ENCODE peak calls at places on chromosomes 7 and 10, in nine cellular contexts. L, T, N, W, H, Z, Q, R and Y are unnamed samples.
A peak's percentile ranks its signal among the peaks of the same experiment; 100 is the strongest.

GRCh38 chr10:116168329-116168728 is 104.7 kb downstream of the GFRA1 start:
- DNase-seq in W (no peak), Q (no peak), T (no peak), R (no peak), H (no peak), Z (no peak), L (no peak), N (no peak), Y (no peak)

GRCh38 chr7:74203157-74203556 is 6.6 kb upstream of the LAT2 start:
- DNase-seq in W (no peak), L (peak; percentile 40), N (peak; percentile 38), Q (no peak), T (no peak), Z (peak; percentile 46), H (peak; percentile 44), R (no peak), Y (peak; percentile 91)

GRCh38 chr10:101363850-101364400 is 10.0 kb downstream of the BTRC start:
- DNase-seq in H (no peak), L (no peak), R (no peak), Q (no peak), Z (no peak), W (no peak), T (no peak), N (no peak), Y (no peak)

GRCh38 chr10:58743466-58744115 is 230.9 kb downstream of the BICC1 start:
- DNase-seq in W (no peak), L (no peak), Q (no peak), H (no peak), R (no peak), N (no peak), T (no peak), Z (no peak), Y (no peak)

GRCh38 chr10:68179016-68179415 is 52.9 kb downstream of the ATOH7 start:
- DNase-seq in T (no peak), R (no peak), L (no peak), W (no peak), H (no peak), Z (no peak), N (no peak), Q (no peak), Y (no peak)

GRCh38 chr7:28958235-28958945 is at the start of gene TRIL:
- DNase-seq in Z (peak; percentile 37), N (peak; percentile 54), H (no peak), L (peak; percentile 48), Q (no peak), W (peak; percentile 61), T (peak; percentile 85), R (peak; percentile 11), Y (no peak)

GRCh38 chr10:75405201-75406143 is 3.9 kb upstream of the ZNF503 start:
- DNase-seq in Z (no peak), T (peak; percentile 63), Q (no peak), R (no peak), H (no peak), W (no peak), N (peak; percentile 62), L (no peak), Y (no peak)

GRCh38 chr7:70870349-70870748 is 261.6 kb upstream of the GALNT17 start:
- DNase-seq in H (no peak), W (no peak), L (no peak), T (no peak), Z (no peak), R (no peak), Q (no peak), N (no peak), Y (no peak)

GRCh38 chr10:122422266-122422980 is 32.0 kb upstream of the ARMS2 start:
- DNase-seq in W (no peak), H (no peak), T (no peak), Q (peak; percentile 6), Z (no peak), R (no peak), N (no peak), L (no peak), Y (no peak)

GRCh38 chr10:129761981-129762956 is 201.8 kb downstream of the EBF3 start:
- DNase-seq in H (no peak), Z (no peak), L (no peak), T (no peak), Q (no peak), R (no peak), N (no peak), W (peak; percentile 11), Y (no peak)

GRCh38 chr7:30796105-30796869 is 25.1 kb downstream of the MINDY4 start:
- DNase-seq in Z (no peak), H (peak; percentile 21), T (no peak), L (peak; percentile 78), R (no peak), Q (no peak), N (no peak), W (no peak), Y (peak; percentile 76)

GRCh38 chr7:117875566-117875965 is 2.3 kb upstream of the CTTNBP2 start:
- DNase-seq in H (peak; percentile 7), T (peak; percentile 22), N (no peak), Z (peak; percentile 28), Q (no peak), L (no peak), R (no peak), W (no peak), Y (no peak)

GRCh38 chr10:28734940-28735759 is 57.8 kb downstream of the BAMBI start:
- DNase-seq in Z (no peak), Q (no peak), L (peak; percentile 23), R (no peak), W (no peak), N (no peak), T (no peak), H (peak; percentile 3), Y (peak; percentile 93)

GRCh38 chr7:114889646-114890285 is 32.1 kb upstream of the MDFIC start:
- DNase-seq in L (peak; percentile 64), T (no peak), R (no peak), Q (no peak), N (no peak), H (peak; percentile 13), W (no peak), Z (no peak), Y (peak; percentile 99)

GRCh38 chr10:88489107-88489506 is 94.0 kb downstream of the RNLS start:
- DNase-seq in L (no peak), H (no peak), T (no peak), W (no peak), N (no peak), R (no peak), Q (no peak), Z (no peak), Y (no peak)

GRCh38 chr7:2886900-2887299 is 42.8 kb upstream of the GNA12 start:
- DNase-seq in Z (peak; percentile 38), W (peak; percentile 68), R (peak; percentile 70), Q (no peak), T (no peak), H (peak; percentile 84), L (peak; percentile 62), N (peak; percentile 52), Y (peak; percentile 86)

GRCh38 chr10:33332183-33333031 is 2.1 kb downstream of the NRP1 start:
- DNase-seq in W (no peak), L (peak; percentile 69), R (no peak), Q (no peak), Z (no peak), T (no peak), H (no peak), N (no peak), Y (no peak)

GRCh38 chr10:34190594-34190993 is 624.5 kb downstream of the PARD3 start:
- DNase-seq in Q (no peak), R (no peak), H (no peak), W (no peak), T (no peak), Z (no peak), L (no peak), N (no peak), Y (no peak)

GRCh38 chr7:111853231-111853990 is 291.1 kb upstream of the IMMP2L start:
- DNase-seq in W (no peak), H (peak; percentile 19), R (no peak), N (no peak), T (no peak), L (no peak), Z (no peak), Q (no peak), Y (peak; percentile 10)

GRCh38 chr10:103792547-103792946 is 62.8 kb downstream of the SH3PXD2A start:
- DNase-seq in W (no peak), N (no peak), T (no peak), H (no peak), R (no peak), L (no peak), Q (no peak), Z (no peak), Y (no peak)

GRCh38 chr10:70190581-70190980 is 20.3 kb upstream of the SAR1A start:
- DNase-seq in W (no peak), H (no peak), L (no peak), R (no peak), Q (no peak), N (no peak), Z (no peak), T (no peak), Y (no peak)

GRCh38 chr10:70188768-70189167 is 18.5 kb upstream of the SAR1A start:
- DNase-seq in Z (no peak), W (no peak), N (no peak), H (peak; percentile 51), R (no peak), Q (no peak), L (no peak), T (no peak), Y (no peak)

GRCh38 chr7:47741984-47742383 is 160.1 kb upstream of the TNS3 start:
- DNase-seq in Z (no peak), L (no peak), R (no peak), Q (no peak), H (no peak), W (no peak), T (no peak), N (no peak), Y (no peak)

GRCh38 chr10:130400890-130401289 is 264.7 kb downstream of the GLRX3 start:
- DNase-seq in T (no peak), H (no peak), R (no peak), Q (no peak), N (no peak), Z (no peak), W (no peak), L (no peak), Y (no peak)

GRCh38 chr7:137943132-137943551 is 58.7 kb downstream of the CREB3L2 start:
- DNase-seq in Z (peak; percentile 69), R (no peak), Q (no peak), L (peak; percentile 79), W (no peak), N (no peak), H (no peak), T (peak; percentile 76), Y (no peak)

GRCh38 chr7:44967571-44968446 is 11.0 kb downstream of the MYO1G start:
- DNase-seq in N (no peak), H (no peak), W (no peak), T (no peak), Z (no peak), R (no peak), L (peak; percentile 29), Q (no peak), Y (no peak)

GRCh38 chr7:101819183-101819582 is 1.8 kb downstream of the CUX1 start:
- DNase-seq in L (no peak), R (no peak), Z (no peak), N (no peak), T (no peak), H (no peak), W (no peak), Q (no peak), Y (no peak)

GRCh38 chr7:128676665-128677064 is 4.6 kb downstream of the GARIN1A start:
- DNase-seq in Q (no peak), W (no peak), T (no peak), N (no peak), L (no peak), Z (no peak), H (no peak), R (no peak), Y (no peak)

GRCh38 chr7:106345421-106346166 is 60.8 kb upstream of the NAMPT start:
- DNase-seq in W (peak; percentile 71), R (no peak), L (peak; percentile 22), H (peak; percentile 37), T (no peak), Z (no peak), N (no peak), Q (no peak), Y (no peak)